ENCODE peak calls at places on chromosomes 7 and 10, in seven cellular contexts. One of them, this sample, is unnamed.

GRCh38 chr10:31929986-31930675 is 1.5 kb upstream of the ARHGAP12 start:
- DNase-seq in transverse colon: no peak
- DNase-seq in breast epithelium: no peak
- DNase-seq in prostate gland: peak; percentile 10
- DNase-seq in SK-N-SH: no peak
- DNase-seq in HL-60: peak; percentile 73
- DNase-seq in stomach: no peak
- DNase-seq in this sample: no peak

GRCh38 chr7:4641667-4642467 is 40.2 kb upstream of the FOXK1 start:
- DNase-seq in HL-60: peak; percentile 94
- DNase-seq in stomach: peak; percentile 97
- DNase-seq in transverse colon: peak; percentile 97
- DNase-seq in prostate gland: peak; percentile 88
- DNase-seq in breast epithelium: peak; percentile 90
- DNase-seq in SK-N-SH: peak; percentile 100
- DNase-seq in this sample: peak; percentile 80

GRCh38 chr7:130096243-130096827 is 26.0 kb downstream of the KLHDC10 start:
- DNase-seq in prostate gland: no peak
- DNase-seq in SK-N-SH: no peak
- DNase-seq in transverse colon: no peak
- DNase-seq in stomach: no peak
- DNase-seq in breast epithelium: no peak
- DNase-seq in HL-60: no peak
- DNase-seq in this sample: no peak

GRCh38 chr7:115558186-115558585 is 472.4 kb downstream of the TFEC start:
- DNase-seq in stomach: no peak
- DNase-seq in HL-60: no peak
- DNase-seq in SK-N-SH: no peak
- DNase-seq in prostate gland: no peak
- DNase-seq in breast epithelium: no peak
- DNase-seq in transverse colon: no peak
- DNase-seq in this sample: no peak

GRCh38 chr10:60883187-60883586 is 60.8 kb downstream of the RHOBTB1 start:
- DNase-seq in breast epithelium: no peak
- DNase-seq in HL-60: peak; percentile 7
- DNase-seq in prostate gland: no peak
- DNase-seq in stomach: peak; percentile 34
- DNase-seq in transverse colon: peak; percentile 19
- DNase-seq in SK-N-SH: peak; percentile 29
- DNase-seq in this sample: no peak

GRCh38 chr10:102465466-102465865 is 14.1 kb upstream of the C10orf95 start:
- DNase-seq in prostate gland: no peak
- DNase-seq in stomach: no peak
- DNase-seq in SK-N-SH: no peak
- DNase-seq in breast epithelium: no peak
- DNase-seq in HL-60: no peak
- DNase-seq in transverse colon: no peak
- DNase-seq in this sample: no peak

GRCh38 chr10:72080042-72081035 is 8.0 kb downstream of the SPOCK2 start:
- DNase-seq in stomach: no peak
- DNase-seq in prostate gland: no peak
- DNase-seq in SK-N-SH: no peak
- DNase-seq in HL-60: no peak
- DNase-seq in breast epithelium: peak; percentile 45
- DNase-seq in transverse colon: no peak
- DNase-seq in this sample: no peak

GRCh38 chr7:2266911-2267310 is 24.9 kb downstream of the NUDT1 start:
- DNase-seq in stomach: no peak
- DNase-seq in HL-60: no peak
- DNase-seq in breast epithelium: peak; percentile 42
- DNase-seq in SK-N-SH: no peak
- DNase-seq in transverse colon: no peak
- DNase-seq in prostate gland: no peak
- DNase-seq in this sample: no peak

GRCh38 chr10:97090035-97090434 is 95.7 kb downstream of the SLIT1 start:
- DNase-seq in breast epithelium: no peak
- DNase-seq in stomach: no peak
- DNase-seq in SK-N-SH: no peak
- DNase-seq in prostate gland: no peak
- DNase-seq in HL-60: no peak
- DNase-seq in transverse colon: no peak
- DNase-seq in this sample: no peak

GRCh38 chr7:154566877-154567276 is 436.0 kb downstream of the PAXIP1 start:
- DNase-seq in prostate gland: no peak
- DNase-seq in transverse colon: no peak
- DNase-seq in SK-N-SH: no peak
- DNase-seq in HL-60: no peak
- DNase-seq in stomach: no peak
- DNase-seq in breast epithelium: no peak
- DNase-seq in this sample: no peak

GRCh38 chr10:86375204-86375603 is 8.6 kb upstream of the GRID1 start:
- DNase-seq in stomach: no peak
- DNase-seq in breast epithelium: no peak
- DNase-seq in HL-60: no peak
- DNase-seq in transverse colon: no peak
- DNase-seq in prostate gland: no peak
- DNase-seq in SK-N-SH: no peak
- DNase-seq in this sample: peak; percentile 16

GRCh38 chr10:74056081-74056818 is 58.3 kb downstream of the VCL start:
- DNase-seq in transverse colon: no peak
- DNase-seq in stomach: no peak
- DNase-seq in SK-N-SH: no peak
- DNase-seq in HL-60: no peak
- DNase-seq in breast epithelium: no peak
- DNase-seq in prostate gland: no peak
- DNase-seq in this sample: no peak

GRCh38 chr7:88243345-88243909 is 23.6 kb upstream of the SRI start:
- DNase-seq in SK-N-SH: peak; percentile 51
- DNase-seq in transverse colon: no peak
- DNase-seq in HL-60: peak; percentile 34
- DNase-seq in prostate gland: peak; percentile 30
- DNase-seq in stomach: no peak
- DNase-seq in breast epithelium: no peak
- DNase-seq in this sample: peak; percentile 45

GRCh38 chr7:28149291-28150101 is 31.1 kb downstream of the JAZF1 start:
- DNase-seq in stomach: peak; percentile 36
- DNase-seq in transverse colon: no peak
- DNase-seq in breast epithelium: no peak
- DNase-seq in prostate gland: no peak
- DNase-seq in HL-60: no peak
- DNase-seq in SK-N-SH: no peak
- DNase-seq in this sample: no peak

GRCh38 chr10:44234471-44234850 is 150.4 kb downstream of the CXCL12 start:
- DNase-seq in prostate gland: no peak
- DNase-seq in breast epithelium: peak; percentile 60
- DNase-seq in SK-N-SH: no peak
- DNase-seq in HL-60: no peak
- DNase-seq in transverse colon: no peak
- DNase-seq in stomach: no peak
- DNase-seq in this sample: no peak

GRCh38 chr7:80480566-80480965 is 31.3 kb downstream of the GNAT3 start:
- DNase-seq in stomach: no peak
- DNase-seq in SK-N-SH: no peak
- DNase-seq in HL-60: no peak
- DNase-seq in breast epithelium: no peak
- DNase-seq in prostate gland: no peak
- DNase-seq in transverse colon: no peak
- DNase-seq in this sample: no peak

GRCh38 chr7:22666732-22667131 is 60.3 kb upstream of the IL6 start:
- DNase-seq in transverse colon: no peak
- DNase-seq in stomach: no peak
- DNase-seq in SK-N-SH: no peak
- DNase-seq in breast epithelium: no peak
- DNase-seq in HL-60: no peak
- DNase-seq in prostate gland: no peak
- DNase-seq in this sample: no peak

GRCh38 chr10:46229144-46229563 is 57.6 kb upstream of the ANTXRL start:
- DNase-seq in stomach: peak; percentile 13
- DNase-seq in prostate gland: no peak
- DNase-seq in HL-60: peak; percentile 59
- DNase-seq in breast epithelium: no peak
- DNase-seq in transverse colon: peak; percentile 21
- DNase-seq in SK-N-SH: peak; percentile 74
- DNase-seq in this sample: peak; percentile 86

GRCh38 chr10:3476640-3477448 is 304.3 kb upstream of the PITRM1 start:
- DNase-seq in HL-60: no peak
- DNase-seq in transverse colon: no peak
- DNase-seq in stomach: no peak
- DNase-seq in breast epithelium: no peak
- DNase-seq in SK-N-SH: no peak
- DNase-seq in prostate gland: no peak
- DNase-seq in this sample: no peak

GRCh38 chr7:136183981-136184380 is 206.8 kb upstream of the MTPN start:
- DNase-seq in SK-N-SH: no peak
- DNase-seq in transverse colon: no peak
- DNase-seq in HL-60: no peak
- DNase-seq in breast epithelium: no peak
- DNase-seq in stomach: no peak
- DNase-seq in prostate gland: no peak
- DNase-seq in this sample: no peak

GRCh38 chr7:55261386-55261770 is 103.8 kb upstream of the LANCL2 start:
- DNase-seq in prostate gland: no peak
- DNase-seq in stomach: no peak
- DNase-seq in SK-N-SH: peak; percentile 7
- DNase-seq in HL-60: no peak
- DNase-seq in transverse colon: no peak
- DNase-seq in breast epithelium: no peak
- DNase-seq in this sample: no peak

GRCh38 chr7:149854611-149855367 is 16.6 kb downstream of the ZNF862 start:
- DNase-seq in stomach: peak; percentile 90
- DNase-seq in breast epithelium: peak; percentile 65
- DNase-seq in HL-60: no peak
- DNase-seq in prostate gland: peak; percentile 79
- DNase-seq in transverse colon: peak; percentile 71
- DNase-seq in SK-N-SH: peak; percentile 81
- DNase-seq in this sample: no peak

GRCh38 chr7:5408777-5409176 is 14.9 kb downstream of the TNRC18 start:
- DNase-seq in SK-N-SH: no peak
- DNase-seq in transverse colon: no peak
- DNase-seq in HL-60: no peak
- DNase-seq in prostate gland: no peak
- DNase-seq in breast epithelium: no peak
- DNase-seq in stomach: no peak
- DNase-seq in this sample: no peak

GRCh38 chr7:16397497-16398210 is 23.7 kb downstream of the CRPPA start:
- DNase-seq in SK-N-SH: no peak
- DNase-seq in transverse colon: no peak
- DNase-seq in stomach: no peak
- DNase-seq in HL-60: no peak
- DNase-seq in breast epithelium: no peak
- DNase-seq in prostate gland: no peak
- DNase-seq in this sample: no peak
- TF ChIP-seq POLR2AphosphoS5 in SK-N-SH: no peak
- TF ChIP-seq POLR2AphosphoS5 in transverse colon: peak; percentile 77
- TF ChIP-seq POLR2AphosphoS5 in stomach: peak; percentile 93
- TF ChIP-seq POLR2AphosphoS5 in HL-60: no peak
- TF ChIP-seq POLR2AphosphoS5 in breast epithelium: peak; percentile 49
- TF ChIP-seq POLR2AphosphoS5 in prostate gland: no peak
- TF ChIP-seq POLR2AphosphoS5 in this sample: no peak

GRCh38 chr10:101229275-101230184 is at the start of gene LBX1:
- DNase-seq in HL-60: no peak
- DNase-seq in breast epithelium: no peak
- DNase-seq in SK-N-SH: peak; percentile 64
- DNase-seq in stomach: no peak
- DNase-seq in transverse colon: no peak
- DNase-seq in prostate gland: no peak
- DNase-seq in this sample: no peak
- TF ChIP-seq POLR2AphosphoS5 in HL-60: no peak
- TF ChIP-seq POLR2AphosphoS5 in breast epithelium: no peak
- TF ChIP-seq POLR2AphosphoS5 in SK-N-SH: no peak
- TF ChIP-seq POLR2AphosphoS5 in stomach: no peak
- TF ChIP-seq POLR2AphosphoS5 in transverse colon: no peak
- TF ChIP-seq POLR2AphosphoS5 in prostate gland: no peak
- TF ChIP-seq POLR2AphosphoS5 in this sample: no peak

DNA sequence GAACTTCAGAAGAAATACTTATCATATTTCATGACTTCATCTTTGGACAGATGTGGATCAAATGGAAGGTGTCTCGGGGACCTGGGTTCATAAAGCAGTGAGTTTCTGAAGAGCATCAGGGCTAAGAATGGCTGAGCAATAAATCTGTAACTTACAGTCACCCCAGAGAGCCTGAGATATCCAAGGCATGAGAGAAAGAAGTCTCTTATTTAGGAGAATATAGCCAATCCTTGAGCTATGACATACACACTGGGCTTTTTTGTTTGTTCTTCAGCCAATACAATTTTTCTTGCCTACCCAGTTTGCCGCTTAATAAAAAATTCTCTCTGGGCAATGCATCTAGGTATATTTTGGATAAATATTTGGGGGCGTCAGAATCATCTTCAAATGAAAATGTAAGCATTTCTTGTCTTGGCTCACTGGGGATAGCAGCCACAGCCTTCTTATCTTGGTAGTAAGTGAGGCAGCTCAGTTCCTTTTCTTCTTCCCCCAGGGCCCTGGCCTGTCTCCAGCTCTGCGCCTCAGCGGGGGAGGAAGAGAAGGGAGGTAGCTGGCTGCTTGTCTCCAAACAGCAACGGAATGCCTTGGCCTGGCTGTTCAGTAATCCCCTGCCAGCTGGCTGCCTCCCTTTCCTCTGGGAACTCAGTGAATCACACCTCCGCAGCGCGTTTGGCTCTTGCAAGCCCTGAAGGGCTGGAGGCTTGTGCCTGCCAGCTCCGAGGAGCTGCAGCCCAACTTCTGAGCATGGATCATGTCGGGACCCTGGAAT is 252.8 kb upstream of the INHBA start:
- DNase-seq in SK-N-SH: no peak
- DNase-seq in HL-60: peak; percentile 82
- DNase-seq in breast epithelium: peak; percentile 96
- DNase-seq in prostate gland: peak; percentile 96
- DNase-seq in transverse colon: peak; percentile 83
- DNase-seq in stomach: peak; percentile 90
- DNase-seq in this sample: peak; percentile 57
- TF ChIP-seq POLR2AphosphoS5 in SK-N-SH: peak; percentile 32
- TF ChIP-seq POLR2AphosphoS5 in HL-60: peak; percentile 50
- TF ChIP-seq POLR2AphosphoS5 in breast epithelium: peak; percentile 74
- TF ChIP-seq POLR2AphosphoS5 in prostate gland: peak; percentile 91
- TF ChIP-seq POLR2AphosphoS5 in transverse colon: peak; percentile 82
- TF ChIP-seq POLR2AphosphoS5 in stomach: peak; percentile 55
- TF ChIP-seq POLR2AphosphoS5 in this sample: no peak

GRCh38 chr7:41046221-41046761 is 656.6 kb downstream of the INHBA start:
- DNase-seq in prostate gland: no peak
- DNase-seq in breast epithelium: no peak
- DNase-seq in stomach: no peak
- DNase-seq in transverse colon: no peak
- DNase-seq in HL-60: no peak
- DNase-seq in SK-N-SH: no peak
- DNase-seq in this sample: peak; percentile 22

GRCh38 chr7:41047789-41048191 is 655.1 kb downstream of the INHBA start:
- DNase-seq in prostate gland: no peak
- DNase-seq in transverse colon: no peak
- DNase-seq in stomach: no peak
- DNase-seq in SK-N-SH: peak; percentile 40
- DNase-seq in breast epithelium: no peak
- DNase-seq in HL-60: no peak
- DNase-seq in this sample: peak; percentile 24

GRCh38 chr7:41045556-41046123 is 657.2 kb downstream of the INHBA start:
- DNase-seq in prostate gland: peak; percentile 77
- DNase-seq in HL-60: no peak
- DNase-seq in stomach: peak; percentile 49
- DNase-seq in transverse colon: peak; percentile 33
- DNase-seq in breast epithelium: peak; percentile 66
- DNase-seq in SK-N-SH: no peak
- DNase-seq in this sample: no peak

GRCh38 chr7:41047192-41047591 is 655.7 kb downstream of the INHBA start:
- DNase-seq in HL-60: no peak
- DNase-seq in transverse colon: no peak
- DNase-seq in prostate gland: no peak
- DNase-seq in stomach: no peak
- DNase-seq in SK-N-SH: no peak
- DNase-seq in breast epithelium: no peak
- DNase-seq in this sample: no peak

GRCh38 chr7:41046778-41047177 is 656.1 kb downstream of the INHBA start:
- DNase-seq in transverse colon: no peak
- DNase-seq in prostate gland: no peak
- DNase-seq in stomach: no peak
- DNase-seq in breast epithelium: no peak
- DNase-seq in HL-60: no peak
- DNase-seq in SK-N-SH: no peak
- DNase-seq in this sample: no peak
- TF ChIP-seq POLR2AphosphoS5 in transverse colon: no peak
- TF ChIP-seq POLR2AphosphoS5 in prostate gland: no peak
- TF ChIP-seq POLR2AphosphoS5 in stomach: no peak
- TF ChIP-seq POLR2AphosphoS5 in breast epithelium: no peak
- TF ChIP-seq POLR2AphosphoS5 in HL-60: no peak
- TF ChIP-seq POLR2AphosphoS5 in SK-N-SH: no peak
- TF ChIP-seq POLR2AphosphoS5 in this sample: no peak

This sample was measured in H1.